ENCODE peak calls at places on chromosomes 13 and 19, in ten cellular contexts. B, D, K, A, Z, F, Y, V, L and S are unnamed samples.

GRCh38 chr13:48818495-48818961 is 157.2 kb upstream of the FNDC3A start:
- DNase-seq in K (no peak), A (no peak), D (no peak), B (no peak), L (no peak), Y (peak), F (peak), V (no peak), Z (peak), S (no peak)

GRCh38 chr19:19642506-19643157 is 825 bp downstream of the GMIP start:
- DNase-seq in Y (no peak), L (no peak), F (peak), D (no peak), A (no peak), K (peak), B (no peak), Z (no peak), V (no peak), S (no peak)

GRCh38 chr13:52845334-52845761 is 3.1 kb downstream of the PCDH8 start:
- DNase-seq in D (no peak), L (no peak), K (no peak), B (no peak), V (no peak), Y (peak), F (no peak), A (no peak), Z (no peak), S (no peak)

GRCh38 chr13:99215466-99215865 is 14.8 kb downstream of the UBAC2 start:
- DNase-seq in A (no peak), Z (no peak), Y (no peak), V (no peak), L (no peak), D (no peak), F (no peak), B (peak), K (no peak), S (no peak)

GRCh38 chr13:109355129-109355528 is 431.3 kb downstream of the IRS2 start:
- DNase-seq in K (no peak), B (no peak), Z (no peak), F (no peak), D (no peak), L (no peak), A (no peak), Y (no peak), V (no peak), S (no peak)

GRCh38 chr19:41426116-41426841 is 895 bp downstream of the B3GNT8 start:
- DNase-seq in F (no peak), B (no peak), V (no peak), Y (no peak), L (peak), Z (no peak), D (no peak), A (no peak), K (no peak), S (no peak)

GRCh38 chr13:75359266-75359665 is 122.7 kb downstream of the TBC1D4 start:
- DNase-seq in F (peak), D (no peak), L (no peak), Z (peak), B (no peak), Y (no peak), A (no peak), V (no peak), K (no peak), S (no peak)

GRCh38 chr19:5434970-5435641 is 20.1 kb upstream of the ZNRF4 start:
- DNase-seq in A (no peak), B (no peak), L (no peak), K (no peak), Y (no peak), V (no peak), Z (peak), D (no peak), F (peak), S (no peak)

GRCh38 chr13:48908381-48909087 is 67.2 kb upstream of the FNDC3A start:
- DNase-seq in L (no peak), Y (no peak), F (peak), A (no peak), V (no peak), B (no peak), K (no peak), D (no peak), Z (no peak), S (no peak)

GRCh38 chr19:23286477-23286876 is 36.3 kb upstream of the ZNF724 start:
- DNase-seq in F (no peak), L (no peak), V (no peak), B (no peak), Z (no peak), D (no peak), K (no peak), A (no peak), Y (no peak), S (no peak)

GRCh38 chr19:49057636-49058234 is at the start of gene CGB7:
- DNase-seq in Y (peak), K (no peak), V (no peak), L (peak), B (peak), F (peak), Z (no peak), D (no peak), A (peak), S (peak)

GRCh38 chr13:79481685-79482052 is 714 bp downstream of the NDFIP2 start:
- DNase-seq in L (no peak), B (no peak), A (no peak), K (peak), F (no peak), V (peak), Y (no peak), D (no peak), Z (no peak), S (no peak)

GRCh38 chr13:28530729-28531194 is 35.8 kb upstream of the FLT1 start:
- DNase-seq in Z (no peak), Y (no peak), L (no peak), V (no peak), B (no peak), D (no peak), K (no peak), F (peak), A (no peak), S (no peak)

GRCh38 chr19:4206818-4207484 is 22.4 kb upstream of the EBI3 start:
- DNase-seq in K (no peak), F (peak), V (no peak), L (no peak), Z (no peak), Y (no peak), A (no peak), B (no peak), D (no peak), S (no peak)

GRCh38 chr13:26518433-26519084 is 38.9 kb upstream of the WASF3 start:
- DNase-seq in V (no peak), Z (no peak), B (no peak), L (no peak), Y (no peak), A (no peak), K (no peak), F (no peak), D (no peak), S (no peak)

GRCh38 chr13:78601124-78601885 is 2.0 kb downstream of the POU4F1 start:
- DNase-seq in D (no peak), Z (no peak), V (no peak), K (no peak), Y (no peak), B (no peak), L (no peak), F (no peak), A (no peak), S (no peak)

GRCh38 chr19:7681336-7682174 is 922 bp downstream of the TRAPPC5 start:
- DNase-seq in L (peak), Y (peak), B (peak), Z (peak), A (peak), F (peak), D (no peak), V (peak), K (peak), S (peak)

GRCh38 chr13:19618925-19619324 is 14.5 kb upstream of the MPHOSPH8 start:
- DNase-seq in D (no peak), Y (peak), A (no peak), F (peak), K (peak), Z (no peak), L (no peak), V (no peak), B (no peak), S (no peak)

GRCh38 chr13:79405501-79405830 is 589 bp downstream of the RBM26 start:
- DNase-seq in F (no peak), A (no peak), B (no peak), D (peak), K (no peak), V (peak), Y (no peak), Z (no peak), L (no peak), S (no peak)

GRCh38 chr13:26051231-26052135 is at the start of gene SHISA2:
- DNase-seq in V (peak), F (peak), B (no peak), L (peak), A (peak), Z (no peak), Y (peak), K (peak), D (peak), S (peak)

GRCh38 chr13:93151277-93151676 is 75.3 kb upstream of the GPC6 start:
- DNase-seq in A (no peak), L (no peak), K (no peak), Y (no peak), D (no peak), Z (no peak), V (no peak), F (peak), B (no peak), S (no peak)

GRCh38 chr19:4988770-4989251 is 19.9 kb downstream of the KDM4B start:
- DNase-seq in V (no peak), D (no peak), A (no peak), F (peak), L (peak), K (no peak), Z (no peak), Y (no peak), B (no peak), S (no peak)

GRCh38 chr13:50128406-50129048 is 113.3 kb downstream of the KCNRG start:
- DNase-seq in A (no peak), F (no peak), K (no peak), D (no peak), L (no peak), Y (peak), B (no peak), V (no peak), Z (no peak), S (no peak)

GRCh38 chr13:99433543-99434075 is 67.7 kb upstream of the TM9SF2 start:
- DNase-seq in B (no peak), L (no peak), V (no peak), K (no peak), D (no peak), Z (no peak), F (no peak), A (no peak), Y (no peak), S (no peak)

GRCh38 chr13:110644892-110645521 is 29.7 kb downstream of the NAXD start:
- DNase-seq in K (peak), D (peak), A (peak), Y (peak), F (peak), L (peak), Z (peak), V (peak), B (no peak), S (peak)

GRCh38 chr13:112531263-112531794 is 56.6 kb downstream of the TUBGCP3 start:
- DNase-seq in A (no peak), D (no peak), Y (no peak), Z (no peak), F (no peak), B (no peak), K (no peak), L (no peak), V (peak), S (no peak)

GRCh38 chr13:81760316-81760715 is 1419.4 kb upstream of the SPRY2 start:
- DNase-seq in K (no peak), D (no peak), A (no peak), L (no peak), V (no peak), B (no peak), Z (no peak), F (no peak), Y (no peak), S (no peak)

GRCh38 chr13:103815619-103816018 is 749.4 kb upstream of the SLC10A2 start:
- DNase-seq in L (no peak), A (no peak), K (no peak), V (no peak), D (no peak), Y (no peak), Z (no peak), B (no peak), F (no peak), S (no peak)